ENCODE peak calls at places on chromosomes 11 and 22, in five cellular contexts. One of them, this sample, is unnamed.

GRCh38 chr22:17267661-17268330 is 48.6 kb upstream of the ADA2 start:
- DNase-seq in K562: no peak
- DNase-seq in GM12878: no peak
- DNase-seq in H1: no peak
- DNase-seq in HepG2: no peak
- DNase-seq in this sample: no peak

GRCh38 chr11:27698872-27699241 is 1.4 kb downstream of the BDNF start:
- DNase-seq in K562: peak
- DNase-seq in GM12878: peak
- DNase-seq in H1: peak
- DNase-seq in HepG2: peak
- DNase-seq in this sample: peak

GRCh38 chr11:126311464-126312291 is 7.8 kb downstream of the DCPS start:
- DNase-seq in K562: no peak
- DNase-seq in GM12878: peak
- DNase-seq in H1: no peak
- DNase-seq in HepG2: no peak
- DNase-seq in this sample: no peak

GRCh38 chr22:27452245-27452644 is 349.3 kb downstream of the MN1 start:
- DNase-seq in K562: no peak
- DNase-seq in GM12878: no peak
- DNase-seq in H1: no peak
- DNase-seq in HepG2: no peak
- DNase-seq in this sample: no peak

GRCh38 chr11:75277991-75278790 is 37.6 kb downstream of the TPBGL start:
- DNase-seq in K562: no peak
- DNase-seq in GM12878: no peak
- DNase-seq in H1: no peak
- DNase-seq in HepG2: no peak
- DNase-seq in this sample: no peak

GRCh38 chr11:132987936-132988335 is 544.4 kb downstream of the OPCML start:
- DNase-seq in K562: no peak
- DNase-seq in GM12878: no peak
- DNase-seq in H1: no peak
- DNase-seq in HepG2: no peak
- DNase-seq in this sample: no peak

GRCh38 chr22:46027219-46028068 is 50.5 kb upstream of the WNT7B start:
- DNase-seq in K562: peak
- DNase-seq in GM12878: no peak
- DNase-seq in H1: no peak
- DNase-seq in HepG2: peak
- DNase-seq in this sample: no peak

GRCh38 chr22:48891688-48892380 is 935.8 kb downstream of the BRD1 start:
- DNase-seq in K562: no peak
- DNase-seq in GM12878: no peak
- DNase-seq in H1: no peak
- DNase-seq in HepG2: no peak
- DNase-seq in this sample: no peak

GRCh38 chr22:49358041-49358440 is 469.6 kb downstream of the BRD1 start:
- DNase-seq in K562: no peak
- DNase-seq in GM12878: no peak
- DNase-seq in H1: peak
- DNase-seq in HepG2: no peak
- DNase-seq in this sample: no peak

GRCh38 chr11:66388746-66389386 is 17.3 kb upstream of the SLC29A2 start:
- DNase-seq in K562: peak
- DNase-seq in GM12878: no peak
- DNase-seq in H1: peak
- DNase-seq in HepG2: peak
- DNase-seq in this sample: peak

GRCh38 chr11:5242933-5243844 is 6.5 kb downstream of the HBG1 start:
- DNase-seq in K562: peak
- DNase-seq in GM12878: no peak
- DNase-seq in H1: no peak
- DNase-seq in HepG2: no peak
- DNase-seq in this sample: no peak

GRCh38 chr22:35629406-35630234 is 12.5 kb upstream of the MB start:
- DNase-seq in K562: peak
- DNase-seq in GM12878: peak
- DNase-seq in H1: no peak
- DNase-seq in HepG2: no peak
- DNase-seq in this sample: peak

GRCh38 chr11:40388097-40388818 is 1071.2 kb downstream of the LRRC4C start:
- DNase-seq in K562: no peak
- DNase-seq in GM12878: no peak
- DNase-seq in H1: no peak
- DNase-seq in HepG2: no peak
- DNase-seq in this sample: no peak

GRCh38 chr11:117179048-117179999 is 781 bp downstream of the SIDT2 start:
- DNase-seq in K562: peak
- DNase-seq in GM12878: peak
- DNase-seq in H1: no peak
- DNase-seq in HepG2: no peak
- DNase-seq in this sample: no peak

GRCh38 chr11:113045146-113045545 is 83.9 kb downstream of the NCAM1 start:
- DNase-seq in K562: peak
- DNase-seq in GM12878: no peak
- DNase-seq in H1: no peak
- DNase-seq in HepG2: no peak
- DNase-seq in this sample: no peak

GRCh38 chr11:4154503-4154902 is 59.9 kb downstream of the RRM1 start:
- DNase-seq in K562: no peak
- DNase-seq in GM12878: no peak
- DNase-seq in H1: no peak
- DNase-seq in HepG2: no peak
- DNase-seq in this sample: no peak

GRCh38 chr11:14310696-14311095 is 48.3 kb downstream of the RRAS2 start:
- DNase-seq in K562: no peak
- DNase-seq in GM12878: no peak
- DNase-seq in H1: no peak
- DNase-seq in HepG2: no peak
- DNase-seq in this sample: no peak

GRCh38 chr11:3128356-3129180 is 36.5 kb downstream of the OSBPL5 start:
- DNase-seq in K562: no peak
- DNase-seq in GM12878: no peak
- DNase-seq in H1: no peak
- DNase-seq in HepG2: no peak
- DNase-seq in this sample: no peak

GRCh38 chr11:118625976-118626375 is 18.6 kb downstream of the PHLDB1 start:
- DNase-seq in K562: peak
- DNase-seq in GM12878: no peak
- DNase-seq in H1: no peak
- DNase-seq in HepG2: no peak
- DNase-seq in this sample: no peak

GRCh38 chr22:29661355-29661754 is 57.9 kb downstream of the NF2 start:
- DNase-seq in K562: no peak
- DNase-seq in GM12878: no peak
- DNase-seq in H1: no peak
- DNase-seq in HepG2: no peak
- DNase-seq in this sample: no peak

GRCh38 chr22:46696225-46696518 is 41.9 kb downstream of the CERK start:
- DNase-seq in K562: no peak
- DNase-seq in GM12878: no peak
- DNase-seq in H1: no peak
- DNase-seq in HepG2: no peak
- DNase-seq in this sample: no peak

GRCh38 chr11:9662273-9662672 is 1.6 kb upstream of the SWAP70 start:
- DNase-seq in K562: no peak
- DNase-seq in GM12878: no peak
- DNase-seq in H1: no peak
- DNase-seq in HepG2: no peak
- DNase-seq in this sample: no peak

GRCh38 chr11:40062616-40063015 is 1396.8 kb downstream of the LRRC4C start:
- DNase-seq in K562: no peak
- DNase-seq in GM12878: no peak
- DNase-seq in H1: no peak
- DNase-seq in HepG2: no peak
- DNase-seq in this sample: no peak

GRCh38 chr11:72661486-72661885 is 12.7 kb downstream of the PDE2A start:
- DNase-seq in K562: no peak
- DNase-seq in GM12878: no peak
- DNase-seq in H1: no peak
- DNase-seq in HepG2: no peak
- DNase-seq in this sample: no peak
- TF ChIP-seq YY1 in K562: no peak
- TF ChIP-seq YY1 in GM12878: no peak
- TF ChIP-seq YY1 in H1: no peak
- TF ChIP-seq YY1 in HepG2: no peak
- TF ChIP-seq YY1 in this sample: no peak

DNA sequence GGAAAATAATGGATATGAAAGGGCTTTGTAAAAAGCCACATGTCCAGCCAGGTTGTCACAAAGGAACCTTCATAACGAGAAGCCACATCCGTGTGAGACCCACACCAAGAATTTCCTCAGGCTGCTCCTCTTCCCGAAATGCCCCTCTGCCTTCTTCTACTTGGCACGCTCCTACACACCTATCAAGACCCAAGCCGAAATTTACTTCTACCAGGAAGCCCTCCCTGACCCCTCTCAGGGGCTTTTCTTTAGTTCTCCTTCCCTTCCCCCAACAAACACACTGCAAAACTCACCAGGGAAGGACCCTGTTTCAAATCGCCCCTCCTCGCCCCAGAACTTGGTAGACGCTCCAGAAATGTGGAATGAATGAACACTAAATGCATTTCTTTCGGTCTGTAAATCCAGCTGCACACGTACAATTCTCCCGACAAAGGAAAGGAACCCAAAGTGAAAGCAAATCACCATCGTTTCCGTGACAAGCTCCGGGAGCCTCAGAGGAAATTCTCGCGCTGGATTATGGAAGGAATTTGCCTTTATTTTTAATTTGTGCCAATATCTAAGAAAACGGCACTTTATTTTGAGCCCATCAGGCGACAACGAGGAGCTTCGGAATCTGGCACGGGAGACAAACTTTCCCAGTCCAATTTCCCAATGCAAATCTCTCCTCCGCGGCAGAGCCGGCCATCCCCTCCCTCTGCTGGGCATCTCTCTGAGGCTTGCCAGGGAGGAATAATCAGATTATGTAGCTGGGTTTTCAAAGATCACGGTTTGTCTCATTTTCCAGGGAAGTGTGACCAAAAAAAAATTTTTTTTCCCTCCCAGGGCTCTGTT is 13.2 kb upstream of the SHISAL1 start:
- DNase-seq in K562: no peak
- DNase-seq in GM12878: no peak
- DNase-seq in H1: no peak
- DNase-seq in HepG2: no peak
- DNase-seq in this sample: no peak
- H3K4me3 ChIP-seq in K562: no peak
- H3K4me3 ChIP-seq in GM12878: no peak
- H3K4me3 ChIP-seq in H1: no peak
- H3K4me3 ChIP-seq in HepG2: peak
- H3K4me3 ChIP-seq in this sample: no peak

DNA sequence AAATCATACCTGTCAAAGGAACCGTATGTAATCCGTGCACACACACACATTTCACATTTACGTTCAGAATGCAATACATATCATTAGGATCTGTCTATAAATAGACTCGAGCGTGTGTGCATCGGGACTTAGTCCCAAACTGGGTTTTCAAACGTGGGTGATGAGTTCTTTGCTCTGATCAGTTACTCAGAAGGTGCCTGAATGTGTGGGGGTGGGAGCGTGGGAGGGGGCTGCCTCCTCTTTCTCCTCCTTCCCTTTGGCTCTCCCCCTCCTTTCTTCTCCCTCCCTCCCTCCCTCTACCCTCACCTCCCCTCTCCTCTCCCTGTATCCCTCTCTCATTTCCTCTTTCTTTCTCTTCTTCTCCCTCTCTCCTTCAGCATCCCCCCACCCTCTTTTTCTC is 124.3 kb upstream of the HSD17B12 start:
- DNase-seq in K562: no peak
- DNase-seq in GM12878: no peak
- DNase-seq in H1: no peak
- DNase-seq in HepG2: no peak
- DNase-seq in this sample: no peak
- TF ChIP-seq EZH2 in K562: no peak
- TF ChIP-seq EZH2 in GM12878: no peak
- TF ChIP-seq EZH2 in H1: no peak
- TF ChIP-seq EZH2 in HepG2: no peak
- TF ChIP-seq EZH2 in this sample: no peak

GRCh38 chr11:64334764-64335741 is 5.0 kb upstream of the CCDC88B start:
- DNase-seq in K562: peak
- DNase-seq in GM12878: peak
- DNase-seq in H1: no peak
- DNase-seq in HepG2: peak
- DNase-seq in this sample: peak

GRCh38 chr11:64340671-64341335 is 799 bp downstream of the CCDC88B start:
- DNase-seq in K562: peak
- DNase-seq in GM12878: no peak
- DNase-seq in H1: peak
- DNase-seq in HepG2: no peak
- DNase-seq in this sample: no peak

GRCh38 chr11:64339754-64340408 is at the start of gene CCDC88B:
- DNase-seq in K562: no peak
- DNase-seq in GM12878: no peak
- DNase-seq in H1: no peak
- DNase-seq in HepG2: no peak
- DNase-seq in this sample: no peak

GRCh38 chr11:64339319-64339718 is 685 bp upstream of the CCDC88B start:
- DNase-seq in K562: no peak
- DNase-seq in GM12878: no peak
- DNase-seq in H1: no peak
- DNase-seq in HepG2: no peak
- DNase-seq in this sample: no peak

GRCh38 chr11:64337538-64338249 is 2.3 kb upstream of the CCDC88B start:
- DNase-seq in K562: no peak
- DNase-seq in GM12878: no peak
- DNase-seq in H1: no peak
- DNase-seq in HepG2: no peak
- DNase-seq in this sample: no peak
- TF ChIP-seq YY1 in K562: no peak
- TF ChIP-seq YY1 in GM12878: no peak
- TF ChIP-seq YY1 in H1: no peak
- TF ChIP-seq YY1 in HepG2: no peak
- TF ChIP-seq YY1 in this sample: no peak

GRCh38 chr11:67437082-67437821 is at the start of gene PTPRCAP:
- DNase-seq in K562: peak
- DNase-seq in GM12878: no peak
- DNase-seq in H1: no peak
- DNase-seq in HepG2: no peak
- DNase-seq in this sample: no peak
- H3K4me3 ChIP-seq in K562: no peak
- H3K4me3 ChIP-seq in GM12878: peak
- H3K4me3 ChIP-seq in H1: no peak
- H3K4me3 ChIP-seq in HepG2: no peak
- H3K4me3 ChIP-seq in this sample: no peak

GRCh38 chr22:39244073-39244495 is 698 bp downstream of the PDGFB start:
- DNase-seq in K562: no peak
- DNase-seq in GM12878: no peak
- DNase-seq in H1: peak
- DNase-seq in HepG2: no peak
- DNase-seq in this sample: no peak

GRCh38 chr22:39241632-39242388 is 3.0 kb downstream of the PDGFB start:
- DNase-seq in K562: no peak
- DNase-seq in GM12878: no peak
- DNase-seq in H1: no peak
- DNase-seq in HepG2: no peak
- DNase-seq in this sample: no peak

GRCh38 chr22:39242389-39242808 is 2.4 kb downstream of the PDGFB start:
- DNase-seq in K562: no peak
- DNase-seq in GM12878: no peak
- DNase-seq in H1: peak
- DNase-seq in HepG2: no peak
- DNase-seq in this sample: no peak

GRCh38 chr22:39243443-39244072 is 1.2 kb downstream of the PDGFB start:
- DNase-seq in K562: no peak
- DNase-seq in GM12878: no peak
- DNase-seq in H1: peak
- DNase-seq in HepG2: peak
- DNase-seq in this sample: no peak

GRCh38 chr22:39242809-39243442 is 1.9 kb downstream of the PDGFB start:
- DNase-seq in K562: no peak
- DNase-seq in GM12878: no peak
- DNase-seq in H1: peak
- DNase-seq in HepG2: peak
- DNase-seq in this sample: no peak
- TF ChIP-seq EZH2 in K562: no peak
- TF ChIP-seq EZH2 in GM12878: no peak
- TF ChIP-seq EZH2 in H1: peak
- TF ChIP-seq EZH2 in HepG2: no peak
- TF ChIP-seq EZH2 in this sample: no peak